ENCODE peak calls at places on chromosomes 13 and 19, in seven cellular contexts. F is suprapubic skin, V is thoracic aorta, B is DMS153, D is NCI-H460, R is progenitor cell of endocrine pancreas, P is activated B cell treated with CpG ODN at 0.5 μM for 24 hours. O is an unnamed sample.

GRCh38 chr19:1017115-1017905 is 3.6 kb downstream of the TMEM259 start:
- DNase-seq in F (no peak), V (no peak), B (no peak), D (no peak), R (no peak), P (no peak), O (no peak)

GRCh38 chr13:53200498-53201453 is 172.2 kb downstream of the OLFM4 start:
- DNase-seq in F (peak), V (no peak), B (no peak), D (no peak), R (peak), P (no peak), O (no peak)

GRCh38 chr19:41957838-41958366 is 1.2 kb downstream of the RABAC1 start:
- DNase-seq in F (no peak), V (no peak), B (peak), D (peak), R (peak), P (no peak), O (peak)

GRCh38 chr13:35957174-35957867 is 173.9 kb downstream of the DCLK1 start:
- DNase-seq in F (no peak), V (no peak), B (no peak), D (no peak), R (no peak), P (no peak), O (no peak)

GRCh38 chr19:18895828-18896341 is at the start of gene CERS1:
- DNase-seq in F (no peak), V (no peak), B (no peak), D (no peak), R (no peak), P (no peak), O (no peak)

GRCh38 chr13:44015808-44016207 is 136.1 kb downstream of the LACC1 start:
- DNase-seq in F (no peak), V (no peak), B (no peak), D (peak), R (no peak), P (no peak), O (no peak)

GRCh38 chr13:75760182-75760981 is 124.3 kb downstream of the LMO7 start:
- DNase-seq in F (no peak), V (no peak), B (peak), D (no peak), R (no peak), P (no peak), O (no peak)

GRCh38 chr19:2653717-2654584 is 48.5 kb downstream of the GNG7 start:
- DNase-seq in F (no peak), V (no peak), B (no peak), D (no peak), R (no peak), P (no peak), O (peak)

GRCh38 chr13:110023729-110024645 is 237.6 kb upstream of the IRS2 start:
- DNase-seq in F (no peak), V (peak), B (peak), D (no peak), R (no peak), P (no peak), O (no peak)

GRCh38 chr13:41492432-41493267 is 35.3 kb downstream of the RGCC start:
- DNase-seq in F (no peak), V (no peak), B (no peak), D (no peak), R (no peak), P (no peak), O (no peak)

GRCh38 chr19:54142166-54142780 is 4.7 kb downstream of the CNOT3 start:
- DNase-seq in F (no peak), V (no peak), B (no peak), D (no peak), R (no peak), P (no peak), O (no peak)

GRCh38 chr13:79770056-79770455 is 289.1 kb downstream of the NDFIP2 start:
- DNase-seq in F (no peak), V (no peak), B (no peak), D (no peak), R (no peak), P (no peak), O (no peak)

GRCh38 chr19:5170329-5170745 is 170.3 kb downstream of the PTPRS start:
- DNase-seq in F (no peak), V (no peak), B (no peak), D (no peak), R (peak), P (peak), O (peak)

GRCh38 chr13:110435331-110435730 is 126.2 kb downstream of the RAB20 start:
- DNase-seq in F (no peak), V (no peak), B (no peak), D (no peak), R (no peak), P (no peak), O (no peak)

GRCh38 chr19:28485300-28485699 is 727.7 kb downstream of the UQCRFS1 start:
- DNase-seq in F (no peak), V (no peak), B (peak), D (no peak), R (no peak), P (no peak), O (no peak)

GRCh38 chr19:52492201-52492960 is 35.1 kb upstream of the ZNF808 start:
- DNase-seq in F (no peak), V (no peak), B (no peak), D (no peak), R (peak), P (no peak), O (no peak)

GRCh38 chr19:860481-861098 is 1.1 kb downstream of the CFD start:
- DNase-seq in F (no peak), V (no peak), B (no peak), D (peak), R (peak), P (peak), O (peak)

GRCh38 chr19:46481947-46482346 is 10.6 kb upstream of the PNMA8A start:
- DNase-seq in F (no peak), V (no peak), B (no peak), D (no peak), R (no peak), P (no peak), O (no peak)

GRCh38 chr13:52695856-52696255 is 43.2 kb downstream of the SUGT1 start:
- DNase-seq in F (no peak), V (no peak), B (no peak), D (no peak), R (no peak), P (no peak), O (no peak)

GRCh38 chr19:980133-980998 is 3.8 kb upstream of the WDR18 start:
- DNase-seq in F (no peak), V (no peak), B (no peak), D (no peak), R (peak), P (no peak), O (no peak)

GRCh38 chr19:54172764-54173699 is at the start of gene TMC4:
- DNase-seq in F (no peak), V (no peak), B (peak), D (no peak), R (peak), P (no peak), O (no peak)

GRCh38 chr13:43009506-43009905 is 13.9 kb upstream of the DNAJC15 start:
- DNase-seq in F (no peak), V (no peak), B (no peak), D (no peak), R (no peak), P (no peak), O (no peak)

GRCh38 chr19:43699506-43700367 is 16.1 kb upstream of the IRGC start:
- DNase-seq in F (peak), V (no peak), B (no peak), D (no peak), R (peak), P (peak), O (no peak)

GRCh38 chr13:65540064-65540635 is 1690.0 kb downstream of the PCDH9 start:
- DNase-seq in F (no peak), V (no peak), B (no peak), D (no peak), R (no peak), P (no peak), O (no peak)

GRCh38 chr19:19110410-19111137 is 27.7 kb downstream of the TMEM161A start:
- DNase-seq in F (no peak), V (no peak), B (no peak), D (no peak), R (peak), P (no peak), O (no peak)

GRCh38 chr19:40177286-40178070 is 13.7 kb upstream of the MAP3K10 start:
- DNase-seq in F (no peak), V (no peak), B (no peak), D (no peak), R (no peak), P (no peak), O (no peak)

GRCh38 chr13:78816592-78816991 is 157.6 kb upstream of the OBI1 start:
- DNase-seq in F (no peak), V (no peak), B (no peak), D (no peak), R (no peak), P (no peak), O (no peak)

GRCh38 chr13:82717249-82717648 is 1165.0 kb downstream of the SLITRK1 start:
- DNase-seq in F (no peak), V (no peak), B (no peak), D (peak), R (no peak), P (no peak), O (no peak)

GRCh38 chr13:20465218-20465879 is 60.3 kb downstream of the CRYL1 start:
- DNase-seq in F (no peak), V (no peak), B (no peak), D (no peak), R (no peak), P (no peak), O (no peak)

GRCh38 chr13:21825186-21825585 is 154.3 kb downstream of the FGF9 start:
- DNase-seq in F (no peak), V (no peak), B (no peak), D (no peak), R (no peak), P (no peak), O (no peak)

GRCh38 chr13:47092202-47092601 is 195.3 kb upstream of the HTR2A start:
- DNase-seq in F (no peak), V (no peak), B (no peak), D (no peak), R (no peak), P (no peak), O (no peak)

GRCh38 chr13:79541426-79542049 is 60.6 kb downstream of the NDFIP2 start:
- DNase-seq in F (no peak), V (no peak), B (peak), D (peak), R (no peak), P (no peak), O (peak)

GRCh38 chr19:47729799-47730520 is 15.4 kb upstream of the NOP53 start:
- DNase-seq in F (peak), V (no peak), B (peak), D (peak), R (peak), P (no peak), O (peak)

GRCh38 chr19:58033741-58034475 is at the start of gene ZSCAN1:
- DNase-seq in F (peak), V (no peak), B (no peak), D (no peak), R (peak), P (peak), O (no peak)

GRCh38 chr19:48271531-48272151 is 1.8 kb downstream of the ZNF114 start:
- DNase-seq in F (peak), V (no peak), B (no peak), D (peak), R (peak), P (peak), O (peak)

GRCh38 chr13:113815151-113816058 is 48.5 kb downstream of the GAS6 start:
- DNase-seq in F (no peak), V (no peak), B (no peak), D (no peak), R (no peak), P (peak), O (peak)

GRCh38 chr13:30824651-30825050 is 81.4 kb upstream of the MEDAG start:
- DNase-seq in F (no peak), V (no peak), B (no peak), D (no peak), R (no peak), P (no peak), O (no peak)

GRCh38 chr19:12802267-12803106 is 618 bp downstream of the THSD8 start:
- DNase-seq in F (peak), V (no peak), B (no peak), D (no peak), R (no peak), P (no peak), O (no peak)

O was measured in HAP-1.